ENCODE peak calls at places on chromosomes 1 and 21, in five cellular contexts. One of them, this sample, is unnamed.

GRCh38 chr1:41650176-41650519 is 165.7 kb upstream of the EDN2 start:
- DNase-seq in mammary epithelial cell: no peak
- DNase-seq in IMR-90: no peak
- DNase-seq in lower leg skin: no peak
- DNase-seq in brain microvascular endothelial cell: peak
- DNase-seq in this sample: no peak

GRCh38 chr1:18217398-18218043 is 109.9 kb downstream of the IGSF21 start:
- DNase-seq in lower leg skin: no peak
- DNase-seq in brain microvascular endothelial cell: no peak
- DNase-seq in mammary epithelial cell: no peak
- DNase-seq in IMR-90: peak
- DNase-seq in this sample: no peak

GRCh38 chr1:156502749-156503671 is 2.4 kb upstream of the MEF2D start:
- DNase-seq in IMR-90: peak
- DNase-seq in lower leg skin: peak
- DNase-seq in brain microvascular endothelial cell: peak
- DNase-seq in mammary epithelial cell: peak
- DNase-seq in this sample: no peak

GRCh38 chr1:93296555-93297154 is 49.1 kb upstream of the DR1 start:
- DNase-seq in brain microvascular endothelial cell: no peak
- DNase-seq in lower leg skin: no peak
- DNase-seq in mammary epithelial cell: no peak
- DNase-seq in IMR-90: no peak
- DNase-seq in this sample: no peak

GRCh38 chr1:168092566-168093355 is 44.0 kb downstream of the GPR161 start:
- DNase-seq in lower leg skin: no peak
- DNase-seq in mammary epithelial cell: no peak
- DNase-seq in IMR-90: no peak
- DNase-seq in brain microvascular endothelial cell: no peak
- DNase-seq in this sample: no peak

GRCh38 chr1:162062542-162063015 is 6.9 kb upstream of the NOS1AP start:
- DNase-seq in IMR-90: peak
- DNase-seq in lower leg skin: no peak
- DNase-seq in mammary epithelial cell: no peak
- DNase-seq in brain microvascular endothelial cell: peak
- DNase-seq in this sample: no peak

GRCh38 chr21:29145354-29145782 is 14.9 kb downstream of the MAP3K7CL start:
- DNase-seq in mammary epithelial cell: peak
- DNase-seq in brain microvascular endothelial cell: peak
- DNase-seq in IMR-90: peak
- DNase-seq in lower leg skin: peak
- DNase-seq in this sample: no peak

GRCh38 chr1:220113136-220113695 is 19.3 kb downstream of the IARS2 start:
- DNase-seq in lower leg skin: no peak
- DNase-seq in brain microvascular endothelial cell: peak
- DNase-seq in IMR-90: peak
- DNase-seq in mammary epithelial cell: peak
- DNase-seq in this sample: no peak

GRCh38 chr1:224432672-224433040 is 1.9 kb downstream of the WDR26 start:
- DNase-seq in lower leg skin: no peak
- DNase-seq in IMR-90: no peak
- DNase-seq in brain microvascular endothelial cell: peak
- DNase-seq in mammary epithelial cell: peak
- DNase-seq in this sample: no peak

GRCh38 chr1:201903135-201903534 is 14.4 kb downstream of the SHISA4 start:
- DNase-seq in mammary epithelial cell: no peak
- DNase-seq in lower leg skin: no peak
- DNase-seq in IMR-90: peak
- DNase-seq in brain microvascular endothelial cell: no peak
- DNase-seq in this sample: no peak

GRCh38 chr21:36750579-36750959 is 51.7 kb downstream of the SIM2 start:
- DNase-seq in mammary epithelial cell: no peak
- DNase-seq in IMR-90: no peak
- DNase-seq in brain microvascular endothelial cell: no peak
- DNase-seq in lower leg skin: no peak
- DNase-seq in this sample: no peak

GRCh38 chr1:205783904-205784303 is 8.6 kb upstream of the RAB29 start:
- DNase-seq in mammary epithelial cell: no peak
- DNase-seq in brain microvascular endothelial cell: no peak
- DNase-seq in IMR-90: peak
- DNase-seq in lower leg skin: no peak
- DNase-seq in this sample: no peak

GRCh38 chr1:206002833-206003532 is at the start of gene RAB7B:
- DNase-seq in brain microvascular endothelial cell: peak
- DNase-seq in mammary epithelial cell: peak
- DNase-seq in lower leg skin: peak
- DNase-seq in IMR-90: peak
- DNase-seq in this sample: peak

GRCh38 chr1:208880433-208881100 is 636.4 kb upstream of the PLXNA2 start:
- DNase-seq in brain microvascular endothelial cell: no peak
- DNase-seq in lower leg skin: peak
- DNase-seq in mammary epithelial cell: no peak
- DNase-seq in IMR-90: no peak
- DNase-seq in this sample: no peak

GRCh38 chr1:57093122-57093521 is 127.3 kb upstream of the C8B start:
- DNase-seq in lower leg skin: no peak
- DNase-seq in mammary epithelial cell: no peak
- DNase-seq in IMR-90: no peak
- DNase-seq in brain microvascular endothelial cell: no peak
- DNase-seq in this sample: no peak

GRCh38 chr1:41700581-41700980 is 216.1 kb upstream of the EDN2 start:
- DNase-seq in lower leg skin: no peak
- DNase-seq in mammary epithelial cell: no peak
- DNase-seq in IMR-90: no peak
- DNase-seq in brain microvascular endothelial cell: no peak
- DNase-seq in this sample: no peak

GRCh38 chr1:162185299-162185698 is 115.8 kb downstream of the NOS1AP start:
- DNase-seq in IMR-90: no peak
- DNase-seq in lower leg skin: no peak
- DNase-seq in brain microvascular endothelial cell: peak
- DNase-seq in mammary epithelial cell: no peak
- DNase-seq in this sample: no peak

GRCh38 chr1:11967028-11967547 is 13.2 kb upstream of the MFN2 start:
- DNase-seq in mammary epithelial cell: peak
- DNase-seq in brain microvascular endothelial cell: no peak
- DNase-seq in lower leg skin: no peak
- DNase-seq in IMR-90: no peak
- DNase-seq in this sample: no peak

GRCh38 chr1:202207292-202207691 is 13.7 kb downstream of the LGR6 start:
- DNase-seq in mammary epithelial cell: peak
- DNase-seq in lower leg skin: no peak
- DNase-seq in brain microvascular endothelial cell: peak
- DNase-seq in IMR-90: peak
- DNase-seq in this sample: no peak

GRCh38 chr1:167522246-167522645 is 3.9 kb upstream of the CD247 start:
- DNase-seq in lower leg skin: no peak
- DNase-seq in IMR-90: no peak
- DNase-seq in mammary epithelial cell: no peak
- DNase-seq in brain microvascular endothelial cell: peak
- DNase-seq in this sample: no peak

GRCh38 chr1:173365341-173365740 is 111.8 kb upstream of the PRDX6 start:
- DNase-seq in mammary epithelial cell: no peak
- DNase-seq in lower leg skin: no peak
- DNase-seq in IMR-90: no peak
- DNase-seq in brain microvascular endothelial cell: no peak
- DNase-seq in this sample: no peak

GRCh38 chr1:201113451-201114244 is 1.4 kb upstream of the CACNA1S start:
- DNase-seq in lower leg skin: no peak
- DNase-seq in mammary epithelial cell: no peak
- DNase-seq in brain microvascular endothelial cell: no peak
- DNase-seq in IMR-90: no peak
- DNase-seq in this sample: no peak

GRCh38 chr1:119940697-119941096 is 44.4 kb upstream of the ADAM30 start:
- DNase-seq in IMR-90: no peak
- DNase-seq in mammary epithelial cell: no peak
- DNase-seq in brain microvascular endothelial cell: no peak
- DNase-seq in lower leg skin: no peak
- DNase-seq in this sample: no peak

GRCh38 chr1:100722211-100722610 is 2.7 kb downstream of the VCAM1 start:
- DNase-seq in brain microvascular endothelial cell: no peak
- DNase-seq in IMR-90: peak
- DNase-seq in lower leg skin: no peak
- DNase-seq in mammary epithelial cell: no peak
- DNase-seq in this sample: no peak

GRCh38 chr1:100736324-100736723 is 16.8 kb downstream of the VCAM1 start:
- DNase-seq in lower leg skin: no peak
- DNase-seq in IMR-90: peak
- DNase-seq in brain microvascular endothelial cell: no peak
- DNase-seq in mammary epithelial cell: no peak
- DNase-seq in this sample: no peak

GRCh38 chr1:156859523-156860112 is 701 bp upstream of the INSRR start:
- DNase-seq in mammary epithelial cell: peak
- DNase-seq in lower leg skin: no peak
- DNase-seq in IMR-90: no peak
- DNase-seq in brain microvascular endothelial cell: no peak
- DNase-seq in this sample: no peak

GRCh38 chr1:192892934-192893333 is 84.1 kb downstream of the RGS2 start:
- DNase-seq in IMR-90: no peak
- DNase-seq in lower leg skin: no peak
- DNase-seq in mammary epithelial cell: peak
- DNase-seq in brain microvascular endothelial cell: no peak
- DNase-seq in this sample: no peak

GRCh38 chr1:234729566-234729965 is 119.6 kb upstream of the IRF2BP2 start:
- DNase-seq in IMR-90: peak
- DNase-seq in brain microvascular endothelial cell: peak
- DNase-seq in mammary epithelial cell: no peak
- DNase-seq in lower leg skin: no peak
- DNase-seq in this sample: no peak

GRCh38 chr1:168722964-168723363 is 6.0 kb downstream of the DPT start:
- DNase-seq in IMR-90: no peak
- DNase-seq in lower leg skin: no peak
- DNase-seq in brain microvascular endothelial cell: no peak
- DNase-seq in mammary epithelial cell: no peak
- DNase-seq in this sample: no peak

GRCh38 chr1:37449936-37450335 is 24.4 kb upstream of the ZC3H12A start:
- DNase-seq in IMR-90: no peak
- DNase-seq in brain microvascular endothelial cell: no peak
- DNase-seq in mammary epithelial cell: no peak
- DNase-seq in lower leg skin: no peak
- DNase-seq in this sample: no peak

GRCh38 chr1:78884685-78885452 is 121.7 kb downstream of the ADGRL4 start:
- DNase-seq in brain microvascular endothelial cell: peak
- DNase-seq in lower leg skin: no peak
- DNase-seq in mammary epithelial cell: no peak
- DNase-seq in IMR-90: peak
- DNase-seq in this sample: no peak

GRCh38 chr1:225770586-225771248 is 6.9 kb upstream of the SRP9 start:
- DNase-seq in mammary epithelial cell: no peak
- DNase-seq in IMR-90: no peak
- DNase-seq in lower leg skin: no peak
- DNase-seq in brain microvascular endothelial cell: no peak
- DNase-seq in this sample: no peak

GRCh38 chr1:211874521-211875347 is 44.2 kb upstream of the LPGAT1 start:
- DNase-seq in lower leg skin: no peak
- DNase-seq in mammary epithelial cell: no peak
- DNase-seq in brain microvascular endothelial cell: no peak
- DNase-seq in IMR-90: no peak
- DNase-seq in this sample: no peak

GRCh38 chr21:38467369-38467768 is 30.9 kb downstream of the ERG start:
- DNase-seq in IMR-90: no peak
- DNase-seq in mammary epithelial cell: no peak
- DNase-seq in brain microvascular endothelial cell: no peak
- DNase-seq in lower leg skin: no peak
- DNase-seq in this sample: no peak
- H3K4me3 ChIP-seq in IMR-90: no peak
- H3K4me3 ChIP-seq in mammary epithelial cell: no peak
- H3K4me3 ChIP-seq in brain microvascular endothelial cell: no peak
- H3K4me3 ChIP-seq in lower leg skin: no peak
- H3K4me3 ChIP-seq in this sample: no peak

DNA sequence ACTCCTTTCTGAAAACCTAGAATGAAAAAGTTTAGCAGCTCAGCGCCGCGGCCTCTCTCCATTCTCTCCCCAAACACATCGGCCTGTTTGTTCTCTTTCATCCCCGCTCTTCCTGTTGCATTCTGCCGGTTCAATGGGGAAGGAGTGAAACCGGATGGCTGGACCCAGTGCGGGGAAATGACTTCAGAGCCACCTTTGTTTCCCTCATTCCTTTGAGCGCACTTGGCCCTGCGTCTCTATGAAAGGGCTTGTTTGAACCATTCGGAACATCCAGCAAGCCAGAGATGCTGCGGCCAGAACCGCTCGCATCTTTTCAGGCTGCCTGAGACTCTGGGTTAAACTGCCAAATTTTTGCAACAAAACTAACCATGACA is 5.3 kb upstream of the OLIG1 start:
- DNase-seq in IMR-90: no peak
- DNase-seq in mammary epithelial cell: no peak
- DNase-seq in lower leg skin: no peak
- DNase-seq in brain microvascular endothelial cell: no peak
- DNase-seq in this sample: no peak
- H3K4me3 ChIP-seq in IMR-90: no peak
- H3K4me3 ChIP-seq in mammary epithelial cell: no peak
- H3K4me3 ChIP-seq in lower leg skin: no peak
- H3K4me3 ChIP-seq in brain microvascular endothelial cell: no peak
- H3K4me3 ChIP-seq in this sample: no peak

GRCh38 chr1:3161130-3161840 is 92.3 kb downstream of the PRDM16 start:
- DNase-seq in mammary epithelial cell: no peak
- DNase-seq in lower leg skin: no peak
- DNase-seq in IMR-90: no peak
- DNase-seq in brain microvascular endothelial cell: no peak
- DNase-seq in this sample: no peak
- H3K4me3 ChIP-seq in mammary epithelial cell: no peak
- H3K4me3 ChIP-seq in lower leg skin: no peak
- H3K4me3 ChIP-seq in IMR-90: no peak
- H3K4me3 ChIP-seq in brain microvascular endothelial cell: no peak
- H3K4me3 ChIP-seq in this sample: no peak

GRCh38 chr1:6603851-6604558 is 1.3 kb upstream of the KLHL21 start:
- DNase-seq in lower leg skin: peak
- DNase-seq in IMR-90: peak
- DNase-seq in mammary epithelial cell: peak
- DNase-seq in brain microvascular endothelial cell: peak
- DNase-seq in this sample: no peak

GRCh38 chr1:6601865-6602668 is 602 bp downstream of the KLHL21 start:
- DNase-seq in mammary epithelial cell: peak
- DNase-seq in lower leg skin: no peak
- DNase-seq in IMR-90: peak
- DNase-seq in brain microvascular endothelial cell: no peak
- DNase-seq in this sample: no peak

GRCh38 chr1:6602669-6603423 is at the start of gene KLHL21:
- DNase-seq in brain microvascular endothelial cell: peak
- DNase-seq in IMR-90: peak
- DNase-seq in lower leg skin: peak
- DNase-seq in mammary epithelial cell: peak
- DNase-seq in this sample: no peak

GRCh38 chr1:6601049-6601864 is 1.4 kb downstream of the KLHL21 start:
- DNase-seq in mammary epithelial cell: peak
- DNase-seq in IMR-90: peak
- DNase-seq in lower leg skin: peak
- DNase-seq in brain microvascular endothelial cell: peak
- DNase-seq in this sample: peak

DNA sequence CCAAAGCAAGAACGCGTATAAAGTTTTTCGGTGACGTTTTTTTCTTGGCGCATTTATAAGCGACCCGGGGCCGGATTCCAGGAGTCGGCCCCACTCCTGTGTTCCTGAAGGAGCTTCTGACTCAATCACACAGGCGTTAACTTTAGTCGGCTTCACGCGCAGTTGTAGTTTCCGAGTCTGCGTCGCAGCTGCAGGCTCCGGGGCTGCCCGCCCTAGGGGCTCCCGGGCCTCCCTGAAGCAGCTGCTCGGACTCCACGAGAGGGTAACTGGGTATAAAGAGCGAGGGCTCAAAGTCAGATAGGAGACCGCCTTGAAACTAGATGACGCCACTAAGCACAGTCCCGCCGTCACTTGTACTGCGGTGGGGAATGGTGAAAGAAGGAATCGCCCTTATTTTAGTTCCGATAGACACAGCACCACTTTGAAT is 768 bp upstream of the KLHL21 start:
- DNase-seq in mammary epithelial cell: no peak
- DNase-seq in IMR-90: peak
- DNase-seq in lower leg skin: no peak
- DNase-seq in brain microvascular endothelial cell: peak
- DNase-seq in this sample: no peak
- H3K4me3 ChIP-seq in mammary epithelial cell: peak
- H3K4me3 ChIP-seq in IMR-90: peak
- H3K4me3 ChIP-seq in lower leg skin: peak
- H3K4me3 ChIP-seq in brain microvascular endothelial cell: peak
- H3K4me3 ChIP-seq in this sample: peak